ENCODE peak calls at places on chromosome 1, in seven cellular contexts. L is mucosa of descending colon; Y is stomach; U is Caco-2; D is CD4-positive, alpha-beta memory T cell; P is transverse colon; G is astrocyte. B is an unnamed sample.

GRCh38 chr1:67013573-67013972 is 40.4 kb downstream of the SLC35D1 start:
- DNase-seq in G (peak; percentile 81), U (no peak), P (no peak), D (no peak), L (no peak), Y (no peak), B (peak; percentile 50)

GRCh38 chr1:201625711-201626300 is 86.9 kb downstream of the NAV1 start:
- DNase-seq in Y (no peak), P (no peak), D (no peak), L (no peak), G (no peak), U (no peak), B (peak; percentile 42)

GRCh38 chr1:172727956-172728603 is 69.2 kb downstream of the FASLG start:
- DNase-seq in D (peak; percentile 59), G (no peak), L (no peak), U (peak; percentile 49), P (no peak), Y (no peak), B (peak; percentile 51)

GRCh38 chr1:2194898-2195673 is 514 bp upstream of the FAAP20 start:
- DNase-seq in G (peak; percentile 61), Y (peak; percentile 92), D (peak; percentile 94), L (peak; percentile 94), P (peak; percentile 93), U (peak; percentile 87), B (peak; percentile 97)

GRCh38 chr1:186763107-186763506 is 65.6 kb upstream of the PLA2G4A start:
- DNase-seq in D (no peak), Y (no peak), G (peak; percentile 79), P (no peak), U (peak; percentile 9), L (no peak), B (peak; percentile 44)

GRCh38 chr1:197150336-197151005 is 4.0 kb upstream of the ASPM start:
- DNase-seq in D (no peak), Y (no peak), L (no peak), U (no peak), G (no peak), P (no peak), B (no peak)

GRCh38 chr1:224615861-224616760 is at the start of gene CNIH3:
- DNase-seq in Y (peak; percentile 53), U (peak; percentile 79), D (peak; percentile 41), P (no peak), G (peak; percentile 87), L (peak; percentile 48), B (peak; percentile 63)

GRCh38 chr1:46526013-46526688 is 25.3 kb downstream of the KNCN start:
- DNase-seq in Y (no peak), P (no peak), G (no peak), U (no peak), L (peak; percentile 15), D (no peak), B (no peak)

GRCh38 chr1:58592521-58593134 is 15.6 kb upstream of the TACSTD2 start:
- DNase-seq in Y (peak; percentile 77), P (no peak), D (no peak), G (peak; percentile 92), U (no peak), L (no peak), B (peak; percentile 87)

GRCh38 chr1:198556969-198557368 is 16.5 kb upstream of the ATP6V1G3 start:
- DNase-seq in G (no peak), Y (peak; percentile 26), U (no peak), D (peak; percentile 85), P (peak; percentile 46), L (no peak), B (peak; percentile 2)

GRCh38 chr1:941588-942383 is 17.3 kb downstream of the NOC2L start:
- DNase-seq in U (peak; percentile 70), L (peak; percentile 81), P (peak; percentile 73), Y (peak; percentile 73), D (no peak), G (peak; percentile 77), B (peak; percentile 95)

GRCh38 chr1:41840592-41841246 is 78.0 kb downstream of the HIVEP3 start:
- DNase-seq in P (no peak), L (no peak), Y (no peak), G (no peak), U (no peak), D (no peak), B (peak; percentile 29)

GRCh38 chr1:99590578-99591209 is 55.2 kb upstream of the PALMD start:
- DNase-seq in D (no peak), G (peak; percentile 98), L (peak; percentile 14), P (no peak), Y (no peak), U (no peak), B (peak; percentile 92)

GRCh38 chr1:168939947-168940223 is 166.6 kb upstream of the ATP1B1 start:
- DNase-seq in U (no peak), P (no peak), D (no peak), Y (no peak), L (no peak), G (no peak), B (no peak)

GRCh38 chr1:108125312-108126138 is 74.6 kb downstream of the SLC25A24 start:
- DNase-seq in P (peak; percentile 60), Y (peak; percentile 69), L (no peak), G (peak; percentile 41), U (peak; percentile 59), D (peak; percentile 65), B (peak; percentile 80)

GRCh38 chr1:234270581-234271242 is 102.5 kb upstream of the COA6 start:
- DNase-seq in G (peak; percentile 28), Y (no peak), D (no peak), L (no peak), U (no peak), P (no peak), B (peak; percentile 28)

GRCh38 chr1:185017338-185017737 is 28.0 kb upstream of the RNF2 start:
- DNase-seq in P (no peak), U (no peak), L (no peak), Y (no peak), D (no peak), G (peak; percentile 90), B (peak; percentile 92)

GRCh38 chr1:58045094-58045493 is 501.4 kb downstream of the OMA1 start:
- DNase-seq in G (no peak), P (no peak), D (no peak), Y (no peak), L (no peak), U (no peak), B (no peak)

GRCh38 chr1:197798492-197798891 is 23.2 kb upstream of the DENND1B start:
- DNase-seq in P (no peak), Y (no peak), U (no peak), D (no peak), G (no peak), L (no peak), B (no peak)

DNA sequence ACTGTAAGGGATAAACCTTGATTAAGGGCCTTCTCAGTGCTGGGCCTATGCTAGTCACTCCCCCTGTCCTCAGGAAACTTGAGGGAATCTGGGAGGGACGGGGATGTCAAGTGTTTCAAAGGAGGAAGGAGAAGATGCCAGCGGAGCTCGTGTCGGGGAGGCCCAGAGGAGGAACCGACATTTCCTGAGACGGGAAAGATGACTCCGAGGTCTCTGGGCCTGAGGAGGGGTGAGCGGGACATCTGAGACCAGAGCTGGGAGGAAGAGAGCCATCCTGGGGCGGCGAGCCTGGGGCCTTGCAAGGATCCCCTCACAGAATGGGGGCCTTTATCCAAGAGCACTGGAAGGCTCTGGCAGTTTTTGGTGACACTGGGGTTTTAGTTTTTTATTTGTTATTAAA is 10.4 kb downstream of the SLC66A1 start:
- DNase-seq in D (no peak), P (no peak), G (no peak), U (no peak), Y (no peak), L (no peak), B (no peak)
- H3K36me3 ChIP-seq in D (no peaks in the 10 kb centered on the region), P (no peaks in the 10 kb centered on the region), G (peaks cover 4% of the 10 kb centered on the region), U (no peaks in the 10 kb centered on the region), Y (peaks cover 24% of the 10 kb centered on the region), L (no peaks in the 10 kb centered on the region), B (no peaks in the 10 kb centered on the region)

GRCh38 chr1:229309684-229310083 is 33.2 kb downstream of the CCSAP start:
- DNase-seq in U (no peak), P (no peak), D (no peak), G (no peak), Y (no peak), L (no peak), B (no peak)

GRCh38 chr1:229303855-229304254 is 32.9 kb downstream of the RAB4A start:
- DNase-seq in Y (no peak), G (no peak), L (no peak), D (no peak), P (no peak), U (no peak), B (no peak)

GRCh38 chr1:229309074-229309473 is 33.8 kb downstream of the CCSAP start:
- DNase-seq in G (no peak), Y (no peak), U (no peak), L (no peak), D (no peak), P (no peak), B (no peak)

GRCh38 chr1:229302740-229303139 is 31.8 kb downstream of the RAB4A start:
- DNase-seq in G (no peak), Y (no peak), U (no peak), P (no peak), D (no peak), L (no peak), B (no peak)

GRCh38 chr1:229305402-229305801 is 34.5 kb downstream of the RAB4A start:
- DNase-seq in U (no peak), G (no peak), Y (no peak), P (no peak), L (no peak), D (no peak), B (no peak)
- H3K36me3 ChIP-seq in U (peaks cover 3% of the 10 kb centered on the region), G (peaks cover 18% of the 10 kb centered on the region), Y (peaks cover 14% of the 10 kb centered on the region), P (no peaks in the 10 kb centered on the region), L (no peaks in the 10 kb centered on the region), D (peaks cover under 1% of the 10 kb centered on the region), B (peaks cover 17% of the 10 kb centered on the region)

GRCh38 chr1:229107302-229107815 is 163.6 kb upstream of the RAB4A start:
- DNase-seq in L (no peak), U (no peak), Y (no peak), P (no peak), G (no peak), D (no peak), B (peak; percentile 12)
- H3K36me3 ChIP-seq in L (no peaks in the 10 kb centered on the region), U (no peaks in the 10 kb centered on the region), Y (no peaks in the 10 kb centered on the region), P (no peaks in the 10 kb centered on the region), G (no peaks in the 10 kb centered on the region), D (no peaks in the 10 kb centered on the region), B (no peaks in the 10 kb centered on the region)

GRCh38 chr1:23752909-23753308 is 9.6 kb downstream of the ELOA start:
- DNase-seq in U (no peak), G (no peak), P (no peak), D (no peak), L (no peak), Y (no peak), B (no peak)
- H3K36me3 ChIP-seq in U (peaks cover 1% of the 10 kb centered on the region), G (peaks cover 73% of the 10 kb centered on the region), P (peaks cover 2% of the 10 kb centered on the region), D (peaks cover 73% of the 10 kb centered on the region), L (peaks cover 33% of the 10 kb centered on the region), Y (peaks cover 80% of the 10 kb centered on the region), B (peaks cover 72% of the 10 kb centered on the region)

GRCh38 chr1:208071425-208072031 is 160.6 kb upstream of the CD34 start:
- DNase-seq in U (no peak), D (no peak), L (no peak), G (peak; percentile 75), P (no peak), Y (no peak), B (no peak)
- H3K36me3 ChIP-seq in U (no peaks in the 10 kb centered on the region), D (no peaks in the 10 kb centered on the region), L (peaks cover 5% of the 10 kb centered on the region), G (peaks cover 3% of the 10 kb centered on the region), P (no peaks in the 10 kb centered on the region), Y (peaks cover under 1% of the 10 kb centered on the region), B (no peaks in the 10 kb centered on the region)

B was measured in GM23248.